ENCODE peak calls at places on chromosome 12, in five cellular contexts. R, B, G, E and N are unnamed samples.

GRCh38 chr12:24539646-24540045 is 409.3 kb downstream of the BCAT1 start:
- DNase-seq in R (no peak), B (no peak), G (no peak), E (no peak), N (no peak)

GRCh38 chr12:12072064-12072760 is 1.5 kb downstream of the BCL2L14 start:
- DNase-seq in R (no peak), B (peak), G (no peak), E (no peak), N (no peak)

GRCh38 chr12:24444634-24445033 is 495.2 kb upstream of the SOX5 start:
- DNase-seq in R (no peak), B (no peak), G (no peak), E (no peak), N (no peak)

GRCh38 chr12:118750666-118751065 is 230.7 kb upstream of the SRRM4 start:
- DNase-seq in R (no peak), B (no peak), G (no peak), E (no peak), N (no peak)

GRCh38 chr12:12376636-12377448 is 20.0 kb downstream of the BORCS5 start:
- DNase-seq in R (peak), B (no peak), G (no peak), E (no peak), N (peak)

GRCh38 chr12:123801573-123802178 is 39.6 kb downstream of the DNAH10 start:
- DNase-seq in R (no peak), B (no peak), G (no peak), E (no peak), N (no peak)

GRCh38 chr12:66901136-66901932 is 222.5 kb upstream of the GRIP1 start:
- DNase-seq in R (no peak), B (no peak), G (no peak), E (no peak), N (no peak)

GRCh38 chr12:68131867-68132414 is 27.6 kb downstream of the IFNG start:
- DNase-seq in R (no peak), B (no peak), G (no peak), E (no peak), N (no peak)

GRCh38 chr12:50504798-50505385 is at the start of gene DIP2B:
- DNase-seq in R (peak), B (peak), G (peak), E (peak), N (peak)

GRCh38 chr12:95265765-95266164 is 48.2 kb downstream of the VEZT start:
- DNase-seq in R (no peak), B (no peak), G (no peak), E (no peak), N (no peak)

GRCh38 chr12:93911436-93911835 is 234.3 kb downstream of the CRADD start:
- DNase-seq in R (no peak), B (no peak), G (no peak), E (no peak), N (no peak)

GRCh38 chr12:84911331-84912190 is 1.0 kb downstream of the SLC6A15 start:
- DNase-seq in R (no peak), B (peak), G (peak), E (peak), N (no peak)

GRCh38 chr12:8145754-8146415 is 10.9 kb upstream of the ZNF705A start:
- DNase-seq in R (peak), B (no peak), G (peak), E (peak), N (no peak)

GRCh38 chr12:53999596-54000104 is 311 bp upstream of the HOXC9 start:
- DNase-seq in R (no peak), B (peak), G (no peak), E (no peak), N (no peak)

GRCh38 chr12:106602071-106602470 is 19.3 kb downstream of the RFX4 start:
- DNase-seq in R (no peak), B (no peak), G (no peak), E (no peak), N (no peak)

GRCh38 chr12:47885566-47885965 is 19.2 kb downstream of the VDR start:
- DNase-seq in R (no peak), B (no peak), G (no peak), E (no peak), N (no peak)

GRCh38 chr12:113232787-113233585 is 11.7 kb downstream of the TPCN1 start:
- DNase-seq in R (peak), B (no peak), G (peak), E (peak), N (peak)

GRCh38 chr12:67472551-67472950 is 176.0 kb upstream of the DYRK2 start:
- DNase-seq in R (peak), B (no peak), G (no peak), E (no peak), N (no peak)

GRCh38 chr12:116934908-116935698 is 24.4 kb downstream of the FBXW8 start:
- DNase-seq in R (no peak), B (no peak), G (no peak), E (no peak), N (no peak)

GRCh38 chr12:50598321-50598862 is 93.6 kb downstream of the DIP2B start:
- DNase-seq in R (no peak), B (no peak), G (no peak), E (no peak), N (no peak)

GRCh38 chr12:57611810-57612710 is 825 bp downstream of the ARHGEF25 start:
- DNase-seq in R (no peak), B (no peak), G (no peak), E (no peak), N (no peak)

GRCh38 chr12:77047341-77048202 is 17.8 kb downstream of the E2F7 start:
- DNase-seq in R (no peak), B (no peak), G (no peak), E (no peak), N (no peak)

GRCh38 chr12:77767756-77768343 is 62.8 kb upstream of the NAV3 start:
- DNase-seq in R (no peak), B (no peak), G (no peak), E (no peak), N (no peak)

GRCh38 chr12:4802841-4803240 is 82.6 kb downstream of the GALNT8 start:
- DNase-seq in R (no peak), B (no peak), G (no peak), E (no peak), N (no peak)

GRCh38 chr12:110001596-110001995 is 2.4 kb downstream of the ANKRD13A start:
- DNase-seq in R (no peak), B (no peak), G (no peak), E (no peak), N (no peak)

GRCh38 chr12:97541366-97541765 is 78.8 kb downstream of the RMST start:
- DNase-seq in R (no peak), B (no peak), G (no peak), E (no peak), N (no peak)

GRCh38 chr12:15627995-15628945 is 160.9 kb downstream of the EPS8 start:
- DNase-seq in R (no peak), B (no peak), G (no peak), E (no peak), N (no peak)

GRCh38 chr12:26749781-26750180 is 83.2 kb downstream of the ITPR2 start:
- DNase-seq in R (no peak), B (no peak), G (no peak), E (no peak), N (no peak)

GRCh38 chr12:109752117-109753053 is 38.8 kb downstream of the FAM222A start:
- DNase-seq in R (no peak), B (no peak), G (no peak), E (peak), N (no peak)

GRCh38 chr12:67161322-67161918 is 107.7 kb upstream of the CAND1 start:
- DNase-seq in R (no peak), B (peak), G (no peak), E (peak), N (no peak)

GRCh38 chr12:47939009-47939601 is 24.3 kb upstream of the TMEM106C start:
- DNase-seq in R (no peak), B (no peak), G (no peak), E (peak), N (no peak)

GRCh38 chr12:5745251-5745888 is 199.7 kb downstream of the ANO2 start:
- DNase-seq in R (peak), B (peak), G (peak), E (peak), N (no peak)

GRCh38 chr12:132174703-132175490 is 30.6 kb downstream of the NOC4L start:
- DNase-seq in R (no peak), B (no peak), G (no peak), E (no peak), N (no peak)

GRCh38 chr12:26461799-26462198 is 266.4 kb downstream of the SSPN start:
- DNase-seq in R (no peak), B (no peak), G (no peak), E (no peak), N (no peak)

GRCh38 chr12:54561164-54561563 is 11.8 kb downstream of the PDE1B start:
- DNase-seq in R (no peak), B (no peak), G (no peak), E (no peak), N (no peak)

GRCh38 chr12:114916124-114916523 is 232.1 kb upstream of the TBX3 start:
- DNase-seq in R (no peak), B (no peak), G (no peak), E (no peak), N (no peak)

GRCh38 chr12:98998697-98999299 is 353.7 kb downstream of the APAF1 start:
- DNase-seq in R (peak), B (no peak), G (no peak), E (no peak), N (no peak)

GRCh38 chr12:63319386-63319785 is 168.4 kb upstream of the AVPR1A start:
- DNase-seq in R (no peak), B (peak), G (no peak), E (no peak), N (no peak)